ENCODE peak calls at places on chromosomes 1 and 21, in ten cellular contexts. F is heart right ventricle; Y is cerebellum; T is heart left ventricle; P is EL; L is iPS-NIHi11; E is CD8-positive, alpha-beta T cell; I is right lobe of liver; B is A549; Z is stimulated activated CD8-positive, alpha-beta memory T cell treated with anti-CD3 and anti-CD28 coated beads, Interleukin-2, amount 100 ng/mL, for 1 hour. U is an unnamed sample.

GRCh38 chr1:58778593-58778992 is 5.3 kb downstream of the JUN start:
- DNase-seq in P (no peak), L (no peak), T (no peak), F (no peak), E (no peak), I (no peak), Z (no peak), B (no peak), Y (no peak), U (no peak)

GRCh38 chr1:228064741-228065542 is 17.6 kb upstream of the ARF1 start:
- DNase-seq in E (no peak), P (no peak), F (no peak), B (no peak), I (no peak), L (no peak), T (peak; percentile 48), Z (no peak), Y (no peak), U (no peak)

GRCh38 chr21:16069713-16070112 is 339.9 kb downstream of the USP25 start:
- DNase-seq in B (no peak), T (no peak), L (no peak), P (no peak), Y (no peak), I (no peak), Z (no peak), F (no peak), E (no peak), U (no peak)

GRCh38 chr21:45541221-45542039 is 810 bp downstream of the SLC19A1 start:
- DNase-seq in F (peak; percentile 83), T (peak; percentile 92), Y (peak; percentile 66), Z (peak; percentile 34), L (peak; percentile 87), B (peak; percentile 80), E (peak; percentile 79), I (peak; percentile 85), P (peak; percentile 61), U (peak; percentile 82)

GRCh38 chr1:39639333-39640130 is at the start of gene HEYL:
- DNase-seq in E (peak; percentile 34), P (peak; percentile 61), B (peak; percentile 86), F (peak; percentile 88), L (peak; percentile 91), Z (peak; percentile 7), Y (no peak), I (no peak), T (peak; percentile 91), U (peak; percentile 65)

GRCh38 chr1:117611121-117611601 is 5.3 kb downstream of the TENT5C start:
- DNase-seq in T (no peak), F (no peak), Z (no peak), Y (no peak), B (no peak), P (no peak), E (no peak), I (no peak), L (no peak), U (no peak)

GRCh38 chr1:4768553-4768952 is 114.1 kb downstream of the AJAP1 start:
- DNase-seq in P (no peak), F (no peak), Y (no peak), E (no peak), B (no peak), I (no peak), T (no peak), Z (no peak), L (no peak), U (no peak)

GRCh38 chr1:200874694-200875093 is 1.9 kb downstream of the GPR25 start:
- DNase-seq in P (no peak), Y (no peak), F (no peak), Z (no peak), E (no peak), T (no peak), B (no peak), L (no peak), I (no peak), U (no peak)

GRCh38 chr21:26834181-26834945 is 10.8 kb downstream of the ADAMTS1 start:
- DNase-seq in E (no peak), Z (no peak), P (peak; percentile 44), F (no peak), Y (no peak), L (no peak), B (no peak), T (no peak), I (no peak), U (no peak)

GRCh38 chr1:43509007-43509739 is 21.5 kb upstream of the PTPRF start:
- DNase-seq in P (no peak), T (no peak), F (no peak), I (no peak), Y (peak; percentile 62), B (no peak), E (no peak), Z (no peak), L (no peak), U (no peak)

GRCh38 chr1:200314085-200314750 is 95.6 kb downstream of the ZNF281 start:
- DNase-seq in T (no peak), E (no peak), F (no peak), L (no peak), P (peak; percentile 88), Y (no peak), Z (no peak), I (no peak), B (peak; percentile 58), U (no peak)

GRCh38 chr1:171226757-171227370 is 21.4 kb upstream of the FMO1 start:
- DNase-seq in P (peak; percentile 66), F (no peak), B (peak; percentile 43), E (no peak), Y (peak; percentile 4), L (peak; percentile 67), Z (no peak), I (no peak), T (no peak), U (peak; percentile 63)

GRCh38 chr1:168637350-168637991 is 61.1 kb downstream of the XCL1 start:
- DNase-seq in Z (no peak), F (no peak), Y (no peak), P (peak; percentile 36), B (no peak), I (no peak), E (no peak), L (peak; percentile 48), T (no peak), U (no peak)

GRCh38 chr1:115329965-115330364 is 8.1 kb downstream of the NGF start:
- DNase-seq in E (no peak), F (no peak), Y (no peak), B (no peak), P (peak; percentile 89), T (no peak), I (no peak), Z (no peak), L (no peak), U (no peak)

GRCh38 chr21:14486869-14487268 is 59.2 kb downstream of the SAMSN1 start:
- DNase-seq in I (no peak), Y (no peak), B (no peak), L (no peak), Z (no peak), P (no peak), E (no peak), F (no peak), T (no peak), U (no peak)

GRCh38 chr21:32193066-32193465 is 85.8 kb downstream of the MIS18A start:
- DNase-seq in P (no peak), L (no peak), Y (no peak), B (no peak), Z (no peak), T (no peak), F (no peak), E (no peak), I (no peak), U (no peak)

GRCh38 chr1:32684167-32684811 is 18.3 kb downstream of the SYNC start:
- DNase-seq in B (no peak), Y (no peak), E (no peak), T (no peak), P (peak; percentile 28), Z (no peak), L (no peak), F (no peak), I (no peak), U (peak; percentile 50)

GRCh38 chr1:9500756-9501754 is 38.2 kb upstream of the SLC25A33 start:
- DNase-seq in F (no peak), I (peak; percentile 66), T (no peak), Y (no peak), Z (no peak), L (no peak), P (no peak), B (no peak), E (no peak), U (peak; percentile 47)

GRCh38 chr1:8424539-8425116 is 106.7 kb downstream of the SLC45A1 start:
- DNase-seq in E (peak; percentile 66), L (peak; percentile 66), P (peak; percentile 13), Z (no peak), T (peak; percentile 65), I (no peak), Y (peak; percentile 42), F (peak; percentile 27), B (no peak), U (peak; percentile 67)

GRCh38 chr1:41414291-41414690 is 53.1 kb downstream of the FOXO6 start:
- DNase-seq in B (no peak), E (no peak), I (no peak), P (no peak), L (no peak), F (no peak), T (no peak), Z (no peak), Y (peak; percentile 38), U (no peak)

GRCh38 chr1:214440219-214440965 is 111.0 kb downstream of the PTPN14 start:
- DNase-seq in F (no peak), E (no peak), T (no peak), Y (no peak), I (no peak), Z (no peak), P (no peak), L (peak; percentile 35), B (no peak), U (no peak)

GRCh38 chr1:235567812-235568444 is 63.7 kb upstream of the B3GALNT2 start:
- DNase-seq in F (no peak), L (no peak), Y (no peak), Z (no peak), I (no peak), T (no peak), B (no peak), E (no peak), P (no peak), U (no peak)

GRCh38 chr1:98406346-98407088 is 255.0 kb upstream of the SNX7 start:
- DNase-seq in E (no peak), F (no peak), Z (no peak), I (no peak), Y (no peak), B (no peak), L (no peak), T (no peak), P (no peak), U (no peak)